ENCODE peak calls at places on chromosome 14, in ten cellular contexts. One of them, this sample, is unnamed.

GRCh38 chr14:95346820-95347219 is 27.1 kb upstream of the CLMN start:
- DNase-seq in left lobe of liver: no peak
- DNase-seq in HEK293T: no peak
- DNase-seq in central memory CD4-positive, alpha-beta T cell: no peak
- DNase-seq in AG20443: no peak
- DNase-seq in activated T-helper 1 cell treated with Interleukin-2 at 50 U/mL for 16 hours: no peak
- DNase-seq in amniotic epithelial cell: no peak
- DNase-seq in activated T-cell treated with anti-CD3 and anti-CD28 coated beads for 24 hours: no peak
- DNase-seq in fibroblast of the conjunctiva: no peak
- DNase-seq in fibroblast of pulmonary artery: no peak
- DNase-seq in this sample: no peak

GRCh38 chr14:80428171-80428570 is 216.9 kb upstream of the DIO2 start:
- DNase-seq in left lobe of liver: no peak
- DNase-seq in HEK293T: no peak
- DNase-seq in central memory CD4-positive, alpha-beta T cell: no peak
- DNase-seq in AG20443: peak; percentile 15
- DNase-seq in activated T-helper 1 cell treated with Interleukin-2 at 50 U/mL for 16 hours: no peak
- DNase-seq in amniotic epithelial cell: peak; percentile 3
- DNase-seq in activated T-cell treated with anti-CD3 and anti-CD28 coated beads for 24 hours: no peak
- DNase-seq in fibroblast of the conjunctiva: no peak
- DNase-seq in fibroblast of pulmonary artery: peak; percentile 62
- DNase-seq in this sample: peak; percentile 20

GRCh38 chr14:104131968-104132732 is 6.2 kb upstream of the KIF26A start:
- DNase-seq in left lobe of liver: no peak
- DNase-seq in HEK293T: no peak
- DNase-seq in central memory CD4-positive, alpha-beta T cell: no peak
- DNase-seq in AG20443: no peak
- DNase-seq in activated T-helper 1 cell treated with Interleukin-2 at 50 U/mL for 16 hours: no peak
- DNase-seq in amniotic epithelial cell: no peak
- DNase-seq in activated T-cell treated with anti-CD3 and anti-CD28 coated beads for 24 hours: no peak
- DNase-seq in fibroblast of the conjunctiva: no peak
- DNase-seq in fibroblast of pulmonary artery: no peak
- DNase-seq in this sample: no peak

GRCh38 chr14:51041117-51041531 is 53.8 kb downstream of the TRIM9 start:
- DNase-seq in left lobe of liver: no peak
- DNase-seq in HEK293T: no peak
- DNase-seq in central memory CD4-positive, alpha-beta T cell: no peak
- DNase-seq in AG20443: no peak
- DNase-seq in activated T-helper 1 cell treated with Interleukin-2 at 50 U/mL for 16 hours: no peak
- DNase-seq in amniotic epithelial cell: no peak
- DNase-seq in activated T-cell treated with anti-CD3 and anti-CD28 coated beads for 24 hours: no peak
- DNase-seq in fibroblast of the conjunctiva: no peak
- DNase-seq in fibroblast of pulmonary artery: no peak
- DNase-seq in this sample: no peak

GRCh38 chr14:37318938-37319337 is 121.2 kb downstream of the MIPOL1 start:
- DNase-seq in left lobe of liver: no peak
- DNase-seq in HEK293T: no peak
- DNase-seq in central memory CD4-positive, alpha-beta T cell: no peak
- DNase-seq in AG20443: no peak
- DNase-seq in activated T-helper 1 cell treated with Interleukin-2 at 50 U/mL for 16 hours: no peak
- DNase-seq in amniotic epithelial cell: no peak
- DNase-seq in activated T-cell treated with anti-CD3 and anti-CD28 coated beads for 24 hours: no peak
- DNase-seq in fibroblast of the conjunctiva: no peak
- DNase-seq in fibroblast of pulmonary artery: no peak
- DNase-seq in this sample: no peak

GRCh38 chr14:55614304-55614703 is 34.3 kb downstream of the KTN1 start:
- DNase-seq in left lobe of liver: no peak
- DNase-seq in HEK293T: no peak
- DNase-seq in central memory CD4-positive, alpha-beta T cell: no peak
- DNase-seq in AG20443: no peak
- DNase-seq in activated T-helper 1 cell treated with Interleukin-2 at 50 U/mL for 16 hours: no peak
- DNase-seq in amniotic epithelial cell: no peak
- DNase-seq in activated T-cell treated with anti-CD3 and anti-CD28 coated beads for 24 hours: no peak
- DNase-seq in fibroblast of the conjunctiva: no peak
- DNase-seq in fibroblast of pulmonary artery: no peak
- DNase-seq in this sample: no peak

GRCh38 chr14:69698572-69698971 is 68.4 kb upstream of the SRSF5 start:
- DNase-seq in left lobe of liver: no peak
- DNase-seq in HEK293T: no peak
- DNase-seq in central memory CD4-positive, alpha-beta T cell: no peak
- DNase-seq in AG20443: no peak
- DNase-seq in activated T-helper 1 cell treated with Interleukin-2 at 50 U/mL for 16 hours: no peak
- DNase-seq in amniotic epithelial cell: no peak
- DNase-seq in activated T-cell treated with anti-CD3 and anti-CD28 coated beads for 24 hours: no peak
- DNase-seq in fibroblast of the conjunctiva: no peak
- DNase-seq in fibroblast of pulmonary artery: no peak
- DNase-seq in this sample: no peak

GRCh38 chr14:72699852-72700257 is 194.0 kb downstream of the DPF3 start:
- DNase-seq in left lobe of liver: no peak
- DNase-seq in HEK293T: no peak
- DNase-seq in central memory CD4-positive, alpha-beta T cell: no peak
- DNase-seq in AG20443: peak; percentile 88
- DNase-seq in activated T-helper 1 cell treated with Interleukin-2 at 50 U/mL for 16 hours: no peak
- DNase-seq in amniotic epithelial cell: peak; percentile 84
- DNase-seq in activated T-cell treated with anti-CD3 and anti-CD28 coated beads for 24 hours: no peak
- DNase-seq in fibroblast of the conjunctiva: peak; percentile 96
- DNase-seq in fibroblast of pulmonary artery: peak; percentile 95
- DNase-seq in this sample: peak; percentile 80

GRCh38 chr14:102928412-102929348 is 6.2 kb downstream of the AMN start:
- DNase-seq in left lobe of liver: peak; percentile 64
- DNase-seq in HEK293T: no peak
- DNase-seq in central memory CD4-positive, alpha-beta T cell: peak; percentile 73
- DNase-seq in AG20443: peak; percentile 63
- DNase-seq in activated T-helper 1 cell treated with Interleukin-2 at 50 U/mL for 16 hours: peak; percentile 67
- DNase-seq in amniotic epithelial cell: peak; percentile 40
- DNase-seq in activated T-cell treated with anti-CD3 and anti-CD28 coated beads for 24 hours: peak; percentile 61
- DNase-seq in fibroblast of the conjunctiva: no peak
- DNase-seq in fibroblast of pulmonary artery: peak; percentile 45
- DNase-seq in this sample: peak; percentile 47

GRCh38 chr14:25049559-25050493 is at the start of gene STXBP6:
- DNase-seq in left lobe of liver: peak; percentile 67
- DNase-seq in HEK293T: peak; percentile 71
- DNase-seq in central memory CD4-positive, alpha-beta T cell: no peak
- DNase-seq in AG20443: peak; percentile 88
- DNase-seq in activated T-helper 1 cell treated with Interleukin-2 at 50 U/mL for 16 hours: no peak
- DNase-seq in amniotic epithelial cell: peak; percentile 61
- DNase-seq in activated T-cell treated with anti-CD3 and anti-CD28 coated beads for 24 hours: no peak
- DNase-seq in fibroblast of the conjunctiva: peak; percentile 16
- DNase-seq in fibroblast of pulmonary artery: peak; percentile 55
- DNase-seq in this sample: peak; percentile 74

GRCh38 chr14:93709249-93709648 is 79.0 kb downstream of the PRIMA1 start:
- DNase-seq in left lobe of liver: no peak
- DNase-seq in HEK293T: no peak
- DNase-seq in central memory CD4-positive, alpha-beta T cell: no peak
- DNase-seq in AG20443: no peak
- DNase-seq in activated T-helper 1 cell treated with Interleukin-2 at 50 U/mL for 16 hours: no peak
- DNase-seq in amniotic epithelial cell: no peak
- DNase-seq in activated T-cell treated with anti-CD3 and anti-CD28 coated beads for 24 hours: no peak
- DNase-seq in fibroblast of the conjunctiva: no peak
- DNase-seq in fibroblast of pulmonary artery: no peak
- DNase-seq in this sample: no peak

GRCh38 chr14:75042040-75042439 is 9.2 kb downstream of the MLH3 start:
- DNase-seq in left lobe of liver: no peak
- DNase-seq in HEK293T: no peak
- DNase-seq in central memory CD4-positive, alpha-beta T cell: no peak
- DNase-seq in AG20443: no peak
- DNase-seq in activated T-helper 1 cell treated with Interleukin-2 at 50 U/mL for 16 hours: no peak
- DNase-seq in amniotic epithelial cell: no peak
- DNase-seq in activated T-cell treated with anti-CD3 and anti-CD28 coated beads for 24 hours: no peak
- DNase-seq in fibroblast of the conjunctiva: no peak
- DNase-seq in fibroblast of pulmonary artery: no peak
- DNase-seq in this sample: no peak

GRCh38 chr14:97359391-97359790 is 562.2 kb downstream of the VRK1 start:
- DNase-seq in left lobe of liver: no peak
- DNase-seq in HEK293T: no peak
- DNase-seq in central memory CD4-positive, alpha-beta T cell: no peak
- DNase-seq in AG20443: no peak
- DNase-seq in activated T-helper 1 cell treated with Interleukin-2 at 50 U/mL for 16 hours: no peak
- DNase-seq in amniotic epithelial cell: no peak
- DNase-seq in activated T-cell treated with anti-CD3 and anti-CD28 coated beads for 24 hours: no peak
- DNase-seq in fibroblast of the conjunctiva: no peak
- DNase-seq in fibroblast of pulmonary artery: no peak
- DNase-seq in this sample: no peak

GRCh38 chr14:89578048-89578619 is 161.1 kb upstream of the FOXN3 start:
- DNase-seq in left lobe of liver: no peak
- DNase-seq in HEK293T: no peak
- DNase-seq in central memory CD4-positive, alpha-beta T cell: no peak
- DNase-seq in AG20443: peak; percentile 61
- DNase-seq in activated T-helper 1 cell treated with Interleukin-2 at 50 U/mL for 16 hours: no peak
- DNase-seq in amniotic epithelial cell: peak; percentile 57
- DNase-seq in activated T-cell treated with anti-CD3 and anti-CD28 coated beads for 24 hours: no peak
- DNase-seq in fibroblast of the conjunctiva: no peak
- DNase-seq in fibroblast of pulmonary artery: peak; percentile 27
- DNase-seq in this sample: peak; percentile 19

GRCh38 chr14:60168841-60169240 is 3.6 kb upstream of the DHRS7 start:
- DNase-seq in left lobe of liver: no peak
- DNase-seq in HEK293T: no peak
- DNase-seq in central memory CD4-positive, alpha-beta T cell: no peak
- DNase-seq in AG20443: no peak
- DNase-seq in activated T-helper 1 cell treated with Interleukin-2 at 50 U/mL for 16 hours: no peak
- DNase-seq in amniotic epithelial cell: no peak
- DNase-seq in activated T-cell treated with anti-CD3 and anti-CD28 coated beads for 24 hours: no peak
- DNase-seq in fibroblast of the conjunctiva: no peak
- DNase-seq in fibroblast of pulmonary artery: no peak
- DNase-seq in this sample: no peak

GRCh38 chr14:95434161-95434560 is 82.3 kb downstream of the SYNE3 start:
- DNase-seq in left lobe of liver: peak; percentile 90
- DNase-seq in HEK293T: no peak
- DNase-seq in central memory CD4-positive, alpha-beta T cell: no peak
- DNase-seq in AG20443: no peak
- DNase-seq in activated T-helper 1 cell treated with Interleukin-2 at 50 U/mL for 16 hours: no peak
- DNase-seq in amniotic epithelial cell: no peak
- DNase-seq in activated T-cell treated with anti-CD3 and anti-CD28 coated beads for 24 hours: no peak
- DNase-seq in fibroblast of the conjunctiva: no peak
- DNase-seq in fibroblast of pulmonary artery: no peak
- DNase-seq in this sample: no peak

GRCh38 chr14:63435838-63436237 is 107.3 kb downstream of the PPP2R5E start:
- DNase-seq in left lobe of liver: peak; percentile 87
- DNase-seq in HEK293T: no peak
- DNase-seq in central memory CD4-positive, alpha-beta T cell: no peak
- DNase-seq in AG20443: peak; percentile 81
- DNase-seq in activated T-helper 1 cell treated with Interleukin-2 at 50 U/mL for 16 hours: no peak
- DNase-seq in amniotic epithelial cell: peak; percentile 83
- DNase-seq in activated T-cell treated with anti-CD3 and anti-CD28 coated beads for 24 hours: no peak
- DNase-seq in fibroblast of the conjunctiva: peak; percentile 83
- DNase-seq in fibroblast of pulmonary artery: peak; percentile 67
- DNase-seq in this sample: peak; percentile 80

GRCh38 chr14:53963491-53964227 is 7.0 kb upstream of the BMP4 start:
- DNase-seq in left lobe of liver: no peak
- DNase-seq in HEK293T: no peak
- DNase-seq in central memory CD4-positive, alpha-beta T cell: no peak
- DNase-seq in AG20443: peak; percentile 28
- DNase-seq in activated T-helper 1 cell treated with Interleukin-2 at 50 U/mL for 16 hours: no peak
- DNase-seq in amniotic epithelial cell: peak; percentile 16
- DNase-seq in activated T-cell treated with anti-CD3 and anti-CD28 coated beads for 24 hours: no peak
- DNase-seq in fibroblast of the conjunctiva: no peak
- DNase-seq in fibroblast of pulmonary artery: peak; percentile 32
- DNase-seq in this sample: peak; percentile 27

GRCh38 chr14:90381011-90381790 is 15.6 kb upstream of the CALM1 start:
- DNase-seq in left lobe of liver: no peak
- DNase-seq in HEK293T: no peak
- DNase-seq in central memory CD4-positive, alpha-beta T cell: no peak
- DNase-seq in AG20443: no peak
- DNase-seq in activated T-helper 1 cell treated with Interleukin-2 at 50 U/mL for 16 hours: no peak
- DNase-seq in amniotic epithelial cell: peak; percentile 86
- DNase-seq in activated T-cell treated with anti-CD3 and anti-CD28 coated beads for 24 hours: no peak
- DNase-seq in fibroblast of the conjunctiva: no peak
- DNase-seq in fibroblast of pulmonary artery: peak; percentile 23
- DNase-seq in this sample: no peak

GRCh38 chr14:66624319-66624937 is 116.5 kb downstream of the GPHN start:
- DNase-seq in left lobe of liver: peak; percentile 59
- DNase-seq in HEK293T: peak; percentile 52
- DNase-seq in central memory CD4-positive, alpha-beta T cell: no peak
- DNase-seq in AG20443: peak; percentile 76
- DNase-seq in activated T-helper 1 cell treated with Interleukin-2 at 50 U/mL for 16 hours: no peak
- DNase-seq in amniotic epithelial cell: peak; percentile 61
- DNase-seq in activated T-cell treated with anti-CD3 and anti-CD28 coated beads for 24 hours: peak; percentile 6
- DNase-seq in fibroblast of the conjunctiva: peak; percentile 64
- DNase-seq in fibroblast of pulmonary artery: peak; percentile 85
- DNase-seq in this sample: peak; percentile 71

GRCh38 chr14:105203057-105203494 is 22.0 kb upstream of the NUDT14 start:
- DNase-seq in left lobe of liver: peak; percentile 81
- DNase-seq in HEK293T: peak; percentile 86
- DNase-seq in central memory CD4-positive, alpha-beta T cell: peak; percentile 45
- DNase-seq in AG20443: peak; percentile 92
- DNase-seq in activated T-helper 1 cell treated with Interleukin-2 at 50 U/mL for 16 hours: peak; percentile 49
- DNase-seq in amniotic epithelial cell: peak; percentile 45
- DNase-seq in activated T-cell treated with anti-CD3 and anti-CD28 coated beads for 24 hours: peak; percentile 40
- DNase-seq in fibroblast of the conjunctiva: peak; percentile 22
- DNase-seq in fibroblast of pulmonary artery: peak; percentile 63
- DNase-seq in this sample: peak; percentile 90

GRCh38 chr14:91113829-91114078 is at the start of gene DGLUCY:
- DNase-seq in left lobe of liver: peak; percentile 86
- DNase-seq in HEK293T: peak; percentile 82
- DNase-seq in central memory CD4-positive, alpha-beta T cell: no peak
- DNase-seq in AG20443: peak; percentile 94
- DNase-seq in activated T-helper 1 cell treated with Interleukin-2 at 50 U/mL for 16 hours: no peak
- DNase-seq in amniotic epithelial cell: peak; percentile 74
- DNase-seq in activated T-cell treated with anti-CD3 and anti-CD28 coated beads for 24 hours: no peak
- DNase-seq in fibroblast of the conjunctiva: peak; percentile 56
- DNase-seq in fibroblast of pulmonary artery: peak; percentile 80
- DNase-seq in this sample: peak; percentile 89

GRCh38 chr14:61860294-61860918 is 98.2 kb downstream of the SNAPC1 start:
- DNase-seq in left lobe of liver: no peak
- DNase-seq in HEK293T: peak; percentile 64
- DNase-seq in central memory CD4-positive, alpha-beta T cell: peak; percentile 13
- DNase-seq in AG20443: peak; percentile 69
- DNase-seq in activated T-helper 1 cell treated with Interleukin-2 at 50 U/mL for 16 hours: peak; percentile 15
- DNase-seq in amniotic epithelial cell: peak; percentile 36
- DNase-seq in activated T-cell treated with anti-CD3 and anti-CD28 coated beads for 24 hours: peak; percentile 56
- DNase-seq in fibroblast of the conjunctiva: peak; percentile 4
- DNase-seq in fibroblast of pulmonary artery: peak; percentile 51
- DNase-seq in this sample: peak; percentile 62

GRCh38 chr14:31927348-31927826 is 149.7 kb upstream of the ARHGAP5 start:
- DNase-seq in left lobe of liver: no peak
- DNase-seq in HEK293T: peak; percentile 32
- DNase-seq in central memory CD4-positive, alpha-beta T cell: no peak
- DNase-seq in AG20443: peak; percentile 81
- DNase-seq in activated T-helper 1 cell treated with Interleukin-2 at 50 U/mL for 16 hours: no peak
- DNase-seq in amniotic epithelial cell: peak; percentile 99
- DNase-seq in activated T-cell treated with anti-CD3 and anti-CD28 coated beads for 24 hours: no peak
- DNase-seq in fibroblast of the conjunctiva: peak; percentile 80
- DNase-seq in fibroblast of pulmonary artery: peak; percentile 89
- DNase-seq in this sample: peak; percentile 90

GRCh38 chr14:49692191-49692757 is 646 bp upstream of the KLHDC1 start:
- DNase-seq in left lobe of liver: no peak
- DNase-seq in HEK293T: no peak
- DNase-seq in central memory CD4-positive, alpha-beta T cell: no peak
- DNase-seq in AG20443: no peak
- DNase-seq in activated T-helper 1 cell treated with Interleukin-2 at 50 U/mL for 16 hours: no peak
- DNase-seq in amniotic epithelial cell: no peak
- DNase-seq in activated T-cell treated with anti-CD3 and anti-CD28 coated beads for 24 hours: no peak
- DNase-seq in fibroblast of the conjunctiva: no peak
- DNase-seq in fibroblast of pulmonary artery: peak; percentile 5
- DNase-seq in this sample: peak; percentile 8

GRCh38 chr14:37480446-37481290 is 114.4 kb downstream of the FOXA1 start:
- DNase-seq in left lobe of liver: peak; percentile 51
- DNase-seq in HEK293T: no peak
- DNase-seq in central memory CD4-positive, alpha-beta T cell: no peak
- DNase-seq in AG20443: no peak
- DNase-seq in activated T-helper 1 cell treated with Interleukin-2 at 50 U/mL for 16 hours: no peak
- DNase-seq in amniotic epithelial cell: no peak
- DNase-seq in activated T-cell treated with anti-CD3 and anti-CD28 coated beads for 24 hours: no peak
- DNase-seq in fibroblast of the conjunctiva: no peak
- DNase-seq in fibroblast of pulmonary artery: no peak
- DNase-seq in this sample: no peak

GRCh38 chr14:35826952-35827416 is 846 bp downstream of the BRMS1L start:
- DNase-seq in left lobe of liver: no peak
- DNase-seq in HEK293T: no peak
- DNase-seq in central memory CD4-positive, alpha-beta T cell: no peak
- DNase-seq in AG20443: no peak
- DNase-seq in activated T-helper 1 cell treated with Interleukin-2 at 50 U/mL for 16 hours: no peak
- DNase-seq in amniotic epithelial cell: no peak
- DNase-seq in activated T-cell treated with anti-CD3 and anti-CD28 coated beads for 24 hours: no peak
- DNase-seq in fibroblast of the conjunctiva: no peak
- DNase-seq in fibroblast of pulmonary artery: no peak
- DNase-seq in this sample: no peak

GRCh38 chr14:20578325-20578724 is 9.5 kb downstream of the RNASE11 start:
- DNase-seq in left lobe of liver: no peak
- DNase-seq in HEK293T: no peak
- DNase-seq in central memory CD4-positive, alpha-beta T cell: no peak
- DNase-seq in AG20443: no peak
- DNase-seq in activated T-helper 1 cell treated with Interleukin-2 at 50 U/mL for 16 hours: no peak
- DNase-seq in amniotic epithelial cell: no peak
- DNase-seq in activated T-cell treated with anti-CD3 and anti-CD28 coated beads for 24 hours: no peak
- DNase-seq in fibroblast of the conjunctiva: no peak
- DNase-seq in fibroblast of pulmonary artery: no peak
- DNase-seq in this sample: no peak

This sample was measured in AG08395.